ENCODE peak calls at places on chromosomes 4 and X, in seven cellular contexts. One of them, this sample, is unnamed.

GRCh38 chr4:72394264-72394663 is 174.8 kb downstream of the ADAMTS3 start:
- DNase-seq in naive thymus-derived CD4-positive, alpha-beta T cell: no peak
- DNase-seq in stromal cell of bone marrow: peak
- DNase-seq in amygdala: no peak
- DNase-seq in ovary: no peak
- DNase-seq in activated CD4-positive, alpha-beta T cell treated with anti-CD3 and anti-CD28 coated beads, Interleukin-2, amount 50 U/mL, for 24 hours: no peak
- DNase-seq in T-helper 2 cell: no peak
- DNase-seq in this sample: no peak

GRCh38 chr4:113436360-113436759 is 325.2 kb downstream of the CAMK2D start:
- DNase-seq in naive thymus-derived CD4-positive, alpha-beta T cell: no peak
- DNase-seq in stromal cell of bone marrow: peak
- DNase-seq in amygdala: no peak
- DNase-seq in ovary: no peak
- DNase-seq in activated CD4-positive, alpha-beta T cell treated with anti-CD3 and anti-CD28 coated beads, Interleukin-2, amount 50 U/mL, for 24 hours: no peak
- DNase-seq in T-helper 2 cell: no peak
- DNase-seq in this sample: peak

GRCh38 chr4:21517460-21517859 is 431.1 kb downstream of the KCNIP4 start:
- DNase-seq in naive thymus-derived CD4-positive, alpha-beta T cell: no peak
- DNase-seq in stromal cell of bone marrow: no peak
- DNase-seq in amygdala: no peak
- DNase-seq in ovary: no peak
- DNase-seq in activated CD4-positive, alpha-beta T cell treated with anti-CD3 and anti-CD28 coated beads, Interleukin-2, amount 50 U/mL, for 24 hours: no peak
- DNase-seq in T-helper 2 cell: no peak
- DNase-seq in this sample: no peak

GRCh38 chrX:30735839-30736238 is 82.6 kb downstream of the GK start:
- DNase-seq in naive thymus-derived CD4-positive, alpha-beta T cell: peak
- DNase-seq in stromal cell of bone marrow: peak
- DNase-seq in amygdala: no peak
- DNase-seq in ovary: no peak
- DNase-seq in activated CD4-positive, alpha-beta T cell treated with anti-CD3 and anti-CD28 coated beads, Interleukin-2, amount 50 U/mL, for 24 hours: peak
- DNase-seq in T-helper 2 cell: peak
- DNase-seq in this sample: peak

GRCh38 chr4:110480031-110480549 is 4.1 kb downstream of the ENPEP start:
- DNase-seq in naive thymus-derived CD4-positive, alpha-beta T cell: no peak
- DNase-seq in stromal cell of bone marrow: peak
- DNase-seq in amygdala: no peak
- DNase-seq in ovary: no peak
- DNase-seq in activated CD4-positive, alpha-beta T cell treated with anti-CD3 and anti-CD28 coated beads, Interleukin-2, amount 50 U/mL, for 24 hours: no peak
- DNase-seq in T-helper 2 cell: no peak
- DNase-seq in this sample: peak

GRCh38 chrX:120453985-120454384 is 15.1 kb downstream of the LAMP2 start:
- DNase-seq in naive thymus-derived CD4-positive, alpha-beta T cell: no peak
- DNase-seq in stromal cell of bone marrow: no peak
- DNase-seq in amygdala: no peak
- DNase-seq in ovary: no peak
- DNase-seq in activated CD4-positive, alpha-beta T cell treated with anti-CD3 and anti-CD28 coated beads, Interleukin-2, amount 50 U/mL, for 24 hours: no peak
- DNase-seq in T-helper 2 cell: no peak
- DNase-seq in this sample: peak

GRCh38 chrX:70009970-70010369 is 39.8 kb downstream of the AWAT2 start:
- DNase-seq in naive thymus-derived CD4-positive, alpha-beta T cell: no peak
- DNase-seq in stromal cell of bone marrow: no peak
- DNase-seq in amygdala: no peak
- DNase-seq in ovary: no peak
- DNase-seq in activated CD4-positive, alpha-beta T cell treated with anti-CD3 and anti-CD28 coated beads, Interleukin-2, amount 50 U/mL, for 24 hours: no peak
- DNase-seq in T-helper 2 cell: no peak
- DNase-seq in this sample: no peak

GRCh38 chr4:146330392-146330791 is 116.1 kb downstream of the REELD1 start:
- DNase-seq in naive thymus-derived CD4-positive, alpha-beta T cell: no peak
- DNase-seq in stromal cell of bone marrow: no peak
- DNase-seq in amygdala: no peak
- DNase-seq in ovary: no peak
- DNase-seq in activated CD4-positive, alpha-beta T cell treated with anti-CD3 and anti-CD28 coated beads, Interleukin-2, amount 50 U/mL, for 24 hours: no peak
- DNase-seq in T-helper 2 cell: no peak
- DNase-seq in this sample: peak

GRCh38 chr4:7938513-7939376 is 916 bp downstream of the AFAP1 start:
- DNase-seq in naive thymus-derived CD4-positive, alpha-beta T cell: no peak
- DNase-seq in stromal cell of bone marrow: peak
- DNase-seq in amygdala: no peak
- DNase-seq in ovary: peak
- DNase-seq in activated CD4-positive, alpha-beta T cell treated with anti-CD3 and anti-CD28 coated beads, Interleukin-2, amount 50 U/mL, for 24 hours: no peak
- DNase-seq in T-helper 2 cell: no peak
- DNase-seq in this sample: peak

GRCh38 chrX:100625985-100626491 is 10.6 kb downstream of the TSPAN6 start:
- DNase-seq in naive thymus-derived CD4-positive, alpha-beta T cell: no peak
- DNase-seq in stromal cell of bone marrow: no peak
- DNase-seq in amygdala: no peak
- DNase-seq in ovary: no peak
- DNase-seq in activated CD4-positive, alpha-beta T cell treated with anti-CD3 and anti-CD28 coated beads, Interleukin-2, amount 50 U/mL, for 24 hours: no peak
- DNase-seq in T-helper 2 cell: no peak
- DNase-seq in this sample: no peak

GRCh38 chr4:3680656-3681055 is 85.5 kb upstream of the ADRA2C start:
- DNase-seq in naive thymus-derived CD4-positive, alpha-beta T cell: no peak
- DNase-seq in stromal cell of bone marrow: no peak
- DNase-seq in amygdala: no peak
- DNase-seq in ovary: no peak
- DNase-seq in activated CD4-positive, alpha-beta T cell treated with anti-CD3 and anti-CD28 coated beads, Interleukin-2, amount 50 U/mL, for 24 hours: no peak
- DNase-seq in T-helper 2 cell: no peak
- DNase-seq in this sample: no peak

GRCh38 chr4:48660347-48660746 is 119.7 kb downstream of the FRYL start:
- DNase-seq in naive thymus-derived CD4-positive, alpha-beta T cell: no peak
- DNase-seq in stromal cell of bone marrow: no peak
- DNase-seq in amygdala: no peak
- DNase-seq in ovary: no peak
- DNase-seq in activated CD4-positive, alpha-beta T cell treated with anti-CD3 and anti-CD28 coated beads, Interleukin-2, amount 50 U/mL, for 24 hours: no peak
- DNase-seq in T-helper 2 cell: no peak
- DNase-seq in this sample: no peak

GRCh38 chr4:1244978-1245471 is 3.9 kb downstream of the CTBP1 start:
- DNase-seq in naive thymus-derived CD4-positive, alpha-beta T cell: no peak
- DNase-seq in stromal cell of bone marrow: no peak
- DNase-seq in amygdala: no peak
- DNase-seq in ovary: peak
- DNase-seq in activated CD4-positive, alpha-beta T cell treated with anti-CD3 and anti-CD28 coated beads, Interleukin-2, amount 50 U/mL, for 24 hours: no peak
- DNase-seq in T-helper 2 cell: no peak
- DNase-seq in this sample: no peak

GRCh38 chrX:136487647-136488046 is at the start of gene BRS3:
- DNase-seq in naive thymus-derived CD4-positive, alpha-beta T cell: no peak
- DNase-seq in stromal cell of bone marrow: no peak
- DNase-seq in amygdala: no peak
- DNase-seq in ovary: no peak
- DNase-seq in activated CD4-positive, alpha-beta T cell treated with anti-CD3 and anti-CD28 coated beads, Interleukin-2, amount 50 U/mL, for 24 hours: no peak
- DNase-seq in T-helper 2 cell: no peak
- DNase-seq in this sample: no peak

GRCh38 chrX:24392709-24393108 is 32.3 kb downstream of the SUPT20HL1 start:
- DNase-seq in naive thymus-derived CD4-positive, alpha-beta T cell: no peak
- DNase-seq in stromal cell of bone marrow: no peak
- DNase-seq in amygdala: no peak
- DNase-seq in ovary: no peak
- DNase-seq in activated CD4-positive, alpha-beta T cell treated with anti-CD3 and anti-CD28 coated beads, Interleukin-2, amount 50 U/mL, for 24 hours: no peak
- DNase-seq in T-helper 2 cell: no peak
- DNase-seq in this sample: no peak

GRCh38 chr4:143586080-143586479 is 72.6 kb downstream of the SMARCA5 start:
- DNase-seq in naive thymus-derived CD4-positive, alpha-beta T cell: no peak
- DNase-seq in stromal cell of bone marrow: peak
- DNase-seq in amygdala: no peak
- DNase-seq in ovary: no peak
- DNase-seq in activated CD4-positive, alpha-beta T cell treated with anti-CD3 and anti-CD28 coated beads, Interleukin-2, amount 50 U/mL, for 24 hours: no peak
- DNase-seq in T-helper 2 cell: no peak
- DNase-seq in this sample: peak

GRCh38 chrX:136588060-136588459 is 56.0 kb downstream of the VGLL1 start:
- DNase-seq in naive thymus-derived CD4-positive, alpha-beta T cell: no peak
- DNase-seq in stromal cell of bone marrow: no peak
- DNase-seq in amygdala: no peak
- DNase-seq in ovary: no peak
- DNase-seq in activated CD4-positive, alpha-beta T cell treated with anti-CD3 and anti-CD28 coated beads, Interleukin-2, amount 50 U/mL, for 24 hours: no peak
- DNase-seq in T-helper 2 cell: no peak
- DNase-seq in this sample: no peak

GRCh38 chrX:71107762-71108360 is 1.3 kb upstream of the CXorf65 start:
- DNase-seq in naive thymus-derived CD4-positive, alpha-beta T cell: peak
- DNase-seq in stromal cell of bone marrow: no peak
- DNase-seq in amygdala: no peak
- DNase-seq in ovary: no peak
- DNase-seq in activated CD4-positive, alpha-beta T cell treated with anti-CD3 and anti-CD28 coated beads, Interleukin-2, amount 50 U/mL, for 24 hours: no peak
- DNase-seq in T-helper 2 cell: no peak
- DNase-seq in this sample: no peak

GRCh38 chr4:24380953-24381506 is 203.3 kb downstream of the DHX15 start:
- DNase-seq in naive thymus-derived CD4-positive, alpha-beta T cell: no peak
- DNase-seq in stromal cell of bone marrow: no peak
- DNase-seq in amygdala: no peak
- DNase-seq in ovary: no peak
- DNase-seq in activated CD4-positive, alpha-beta T cell treated with anti-CD3 and anti-CD28 coated beads, Interleukin-2, amount 50 U/mL, for 24 hours: no peak
- DNase-seq in T-helper 2 cell: no peak
- DNase-seq in this sample: no peak

GRCh38 chr4:97016186-97016945 is 1126.9 kb downstream of the STPG2 start:
- DNase-seq in naive thymus-derived CD4-positive, alpha-beta T cell: no peak
- DNase-seq in stromal cell of bone marrow: no peak
- DNase-seq in amygdala: no peak
- DNase-seq in ovary: no peak
- DNase-seq in activated CD4-positive, alpha-beta T cell treated with anti-CD3 and anti-CD28 coated beads, Interleukin-2, amount 50 U/mL, for 24 hours: no peak
- DNase-seq in T-helper 2 cell: no peak
- DNase-seq in this sample: no peak

GRCh38 chr4:3824521-3825270 is 58.5 kb downstream of the ADRA2C start:
- DNase-seq in naive thymus-derived CD4-positive, alpha-beta T cell: no peak
- DNase-seq in stromal cell of bone marrow: no peak
- DNase-seq in amygdala: no peak
- DNase-seq in ovary: no peak
- DNase-seq in activated CD4-positive, alpha-beta T cell treated with anti-CD3 and anti-CD28 coated beads, Interleukin-2, amount 50 U/mL, for 24 hours: no peak
- DNase-seq in T-helper 2 cell: no peak
- DNase-seq in this sample: no peak

GRCh38 chrX:154019061-154019621 is 561 bp downstream of the IRAK1 start:
- DNase-seq in naive thymus-derived CD4-positive, alpha-beta T cell: no peak
- DNase-seq in stromal cell of bone marrow: no peak
- DNase-seq in amygdala: no peak
- DNase-seq in ovary: no peak
- DNase-seq in activated CD4-positive, alpha-beta T cell treated with anti-CD3 and anti-CD28 coated beads, Interleukin-2, amount 50 U/mL, for 24 hours: no peak
- DNase-seq in T-helper 2 cell: no peak
- DNase-seq in this sample: peak

GRCh38 chr4:808860-809570 is 16.9 kb downstream of the CPLX1 start:
- DNase-seq in naive thymus-derived CD4-positive, alpha-beta T cell: no peak
- DNase-seq in stromal cell of bone marrow: no peak
- DNase-seq in amygdala: no peak
- DNase-seq in ovary: no peak
- DNase-seq in activated CD4-positive, alpha-beta T cell treated with anti-CD3 and anti-CD28 coated beads, Interleukin-2, amount 50 U/mL, for 24 hours: no peak
- DNase-seq in T-helper 2 cell: no peak
- DNase-seq in this sample: no peak

GRCh38 chr4:80608285-80608980 is 272.9 kb downstream of the CFAP299 start:
- DNase-seq in naive thymus-derived CD4-positive, alpha-beta T cell: no peak
- DNase-seq in stromal cell of bone marrow: peak
- DNase-seq in amygdala: no peak
- DNase-seq in ovary: no peak
- DNase-seq in activated CD4-positive, alpha-beta T cell treated with anti-CD3 and anti-CD28 coated beads, Interleukin-2, amount 50 U/mL, for 24 hours: no peak
- DNase-seq in T-helper 2 cell: no peak
- DNase-seq in this sample: no peak

GRCh38 chrX:482192-482701 is 95.5 kb upstream of the PPP2R3B start:
- DNase-seq in naive thymus-derived CD4-positive, alpha-beta T cell: no peak
- DNase-seq in stromal cell of bone marrow: no peak
- DNase-seq in amygdala: no peak
- DNase-seq in ovary: no peak
- DNase-seq in activated CD4-positive, alpha-beta T cell treated with anti-CD3 and anti-CD28 coated beads, Interleukin-2, amount 50 U/mL, for 24 hours: no peak
- DNase-seq in T-helper 2 cell: no peak
- DNase-seq in this sample: no peak

GRCh38 chr4:104938624-104939023 is 208.1 kb upstream of the TET2 start:
- DNase-seq in naive thymus-derived CD4-positive, alpha-beta T cell: peak
- DNase-seq in stromal cell of bone marrow: no peak
- DNase-seq in amygdala: no peak
- DNase-seq in ovary: no peak
- DNase-seq in activated CD4-positive, alpha-beta T cell treated with anti-CD3 and anti-CD28 coated beads, Interleukin-2, amount 50 U/mL, for 24 hours: no peak
- DNase-seq in T-helper 2 cell: no peak
- DNase-seq in this sample: no peak

GRCh38 chr4:10160280-10160856 is 43.8 kb upstream of the WDR1 start:
- DNase-seq in naive thymus-derived CD4-positive, alpha-beta T cell: peak
- DNase-seq in stromal cell of bone marrow: no peak
- DNase-seq in amygdala: no peak
- DNase-seq in ovary: no peak
- DNase-seq in activated CD4-positive, alpha-beta T cell treated with anti-CD3 and anti-CD28 coated beads, Interleukin-2, amount 50 U/mL, for 24 hours: no peak
- DNase-seq in T-helper 2 cell: no peak
- DNase-seq in this sample: peak

GRCh38 chr4:24745172-24745895 is 50.0 kb upstream of the SOD3 start:
- DNase-seq in naive thymus-derived CD4-positive, alpha-beta T cell: no peak
- DNase-seq in stromal cell of bone marrow: no peak
- DNase-seq in amygdala: no peak
- DNase-seq in ovary: no peak
- DNase-seq in activated CD4-positive, alpha-beta T cell treated with anti-CD3 and anti-CD28 coated beads, Interleukin-2, amount 50 U/mL, for 24 hours: no peak
- DNase-seq in T-helper 2 cell: no peak
- DNase-seq in this sample: no peak

GRCh38 chr4:165288639-165289428 is 38.6 kb upstream of the MSMO1 start:
- DNase-seq in naive thymus-derived CD4-positive, alpha-beta T cell: no peak
- DNase-seq in stromal cell of bone marrow: peak
- DNase-seq in amygdala: no peak
- DNase-seq in ovary: no peak
- DNase-seq in activated CD4-positive, alpha-beta T cell treated with anti-CD3 and anti-CD28 coated beads, Interleukin-2, amount 50 U/mL, for 24 hours: no peak
- DNase-seq in T-helper 2 cell: no peak
- DNase-seq in this sample: peak

GRCh38 chrX:96611619-96612362 is 72.9 kb upstream of the DIAPH2 start:
- DNase-seq in naive thymus-derived CD4-positive, alpha-beta T cell: no peak
- DNase-seq in stromal cell of bone marrow: peak
- DNase-seq in amygdala: no peak
- DNase-seq in ovary: no peak
- DNase-seq in activated CD4-positive, alpha-beta T cell treated with anti-CD3 and anti-CD28 coated beads, Interleukin-2, amount 50 U/mL, for 24 hours: no peak
- DNase-seq in T-helper 2 cell: no peak
- DNase-seq in this sample: peak